ENCODE peak calls at places on chromosome 6, in seven cellular contexts. B, I, Q, W, O, R and Z are unnamed samples.

GRCh38 chr6:36805107-36805797 is 34.0 kb downstream of the CPNE5 start:
- DNase-seq in B (no peak), I (no peak), Q (no peak), W (no peak), O (no peak), R (no peak), Z (no peak)

GRCh38 chr6:67630146-67630545 is 1004.9 kb upstream of the ADGRB3 start:
- DNase-seq in B (no peak), I (no peak), Q (no peak), W (peak), O (no peak), R (no peak), Z (peak)

GRCh38 chr6:106558364-106558763 is 70.9 kb downstream of the RTN4IP1 start:
- DNase-seq in B (no peak), I (no peak), Q (no peak), W (no peak), O (no peak), R (no peak), Z (no peak)

GRCh38 chr6:5457983-5458683 is 196.8 kb downstream of the FARS2 start:
- DNase-seq in B (no peak), I (no peak), Q (no peak), W (no peak), O (no peak), R (no peak), Z (no peak)

GRCh38 chr6:111874030-111874425 is 776 bp upstream of the FYN start:
- DNase-seq in B (peak), I (peak), Q (no peak), W (peak), O (no peak), R (no peak), Z (no peak)

GRCh38 chr6:83462524-83462923 is 31.7 kb upstream of the ME1 start:
- DNase-seq in B (no peak), I (no peak), Q (no peak), W (no peak), O (no peak), R (no peak), Z (no peak)

GRCh38 chr6:126716826-126717514 is 377.1 kb downstream of the CENPW start:
- DNase-seq in B (no peak), I (no peak), Q (no peak), W (no peak), O (no peak), R (no peak), Z (no peak)

GRCh38 chr6:36595168-36595818 is 1.1 kb downstream of the SRSF3 start:
- DNase-seq in B (no peak), I (peak), Q (peak), W (no peak), O (no peak), R (no peak), Z (no peak)

GRCh38 chr6:87702589-87702945 is 534 bp upstream of the AKIRIN2 start:
- DNase-seq in B (no peak), I (peak), Q (no peak), W (no peak), O (no peak), R (no peak), Z (no peak)

GRCh38 chr6:158037771-158038170 is 56.1 kb downstream of the SYNJ2 start:
- DNase-seq in B (no peak), I (no peak), Q (peak), W (no peak), O (no peak), R (no peak), Z (no peak)

GRCh38 chr6:69796627-69797390 is at the start of gene LMBRD1:
- DNase-seq in B (peak), I (peak), Q (peak), W (peak), O (peak), R (peak), Z (peak)

GRCh38 chr6:137373296-137373695 is 120.9 kb downstream of the OLIG3 start:
- DNase-seq in B (no peak), I (no peak), Q (no peak), W (no peak), O (no peak), R (no peak), Z (no peak)

GRCh38 chr6:145214570-145214969 is 520.8 kb downstream of the EPM2A start:
- DNase-seq in B (no peak), I (peak), Q (no peak), W (no peak), O (no peak), R (no peak), Z (no peak)

GRCh38 chr6:17885079-17885478 is 102.4 kb downstream of the KIF13A start:
- DNase-seq in B (no peak), I (peak), Q (no peak), W (no peak), O (no peak), R (no peak), Z (no peak)

GRCh38 chr6:27684264-27685211 is 211.6 kb upstream of the ZNF184 start:
- DNase-seq in B (no peak), I (peak), Q (no peak), W (no peak), O (no peak), R (peak), Z (no peak)

GRCh38 chr6:162868397-162868796 is 140.6 kb downstream of the PACRG start:
- DNase-seq in B (no peak), I (no peak), Q (no peak), W (no peak), O (no peak), R (no peak), Z (no peak)

GRCh38 chr6:44041461-44042260 is 85.6 kb downstream of the MRPL14 start:
- DNase-seq in B (no peak), I (no peak), Q (no peak), W (peak), O (no peak), R (no peak), Z (peak)

GRCh38 chr6:134238006-134238405 is 79.9 kb downstream of the SGK1 start:
- DNase-seq in B (no peak), I (no peak), Q (no peak), W (no peak), O (no peak), R (no peak), Z (no peak)

GRCh38 chr6:106163966-106164877 is 78.1 kb downstream of the PRDM1 start:
- DNase-seq in B (peak), I (no peak), Q (no peak), W (no peak), O (peak), R (peak), Z (peak)

GRCh38 chr6:148677594-148678476 is 69.0 kb upstream of the UST start:
- DNase-seq in B (no peak), I (no peak), Q (no peak), W (no peak), O (no peak), R (peak), Z (no peak)

GRCh38 chr6:21163110-21163837 is 430.3 kb upstream of the SOX4 start:
- DNase-seq in B (no peak), I (no peak), Q (no peak), W (no peak), O (no peak), R (no peak), Z (no peak)